ENCODE peak calls at places on chromosomes 5 and 9, in four cellular contexts. Q is transverse colon, M is suprapubic skin, P is right lobe of liver. Z is an unnamed sample.

GRCh38 chr5:107604990-107605389 is 65.7 kb downstream of the EFNA5 start:
- DNase-seq in Q (no peak), M (no peak), P (no peak), Z (no peak)

GRCh38 chr9:114893622-114894021 is 36.8 kb downstream of the TNFSF8 start:
- DNase-seq in Q (no peak), M (no peak), P (no peak), Z (no peak)

GRCh38 chr5:179406031-179406681 is 60.9 kb upstream of the ADAMTS2 start:
- DNase-seq in Q (no peak), M (no peak), P (no peak), Z (no peak)

GRCh38 chr5:68949256-68949655 is 144.6 kb upstream of the SLC30A5 start:
- DNase-seq in Q (no peak), M (no peak), P (no peak), Z (no peak)

GRCh38 chr9:6209966-6210365 is 5.6 kb upstream of the IL33 start:
- DNase-seq in Q (no peak), M (no peak), P (no peak), Z (no peak)

GRCh38 chr9:82147798-82148440 is 159.3 kb downstream of the SPATA31D1 start:
- DNase-seq in Q (no peak), M (no peak), P (no peak), Z (no peak)

GRCh38 chr9:72809586-72809985 is 143.3 kb downstream of the ALDH1A1 start:
- DNase-seq in Q (no peak), M (no peak), P (no peak), Z (no peak)

GRCh38 chr5:61706751-61707150 is 374.7 kb downstream of the ZSWIM6 start:
- DNase-seq in Q (no peak), M (no peak), P (no peak), Z (no peak)

GRCh38 chr9:126317513-126317912 is 9.1 kb upstream of the MVB12B start:
- DNase-seq in Q (peak), M (no peak), P (no peak), Z (no peak)

GRCh38 chr5:137802282-137803210 is 48.4 kb upstream of the HNRNPA0 start:
- DNase-seq in Q (no peak), M (no peak), P (no peak), Z (no peak)

GRCh38 chr9:105026451-105026850 is 98.5 kb upstream of the ABCA1 start:
- DNase-seq in Q (no peak), M (no peak), P (no peak), Z (no peak)

GRCh38 chr5:181280251-181280762 is 19.4 kb upstream of the TRIM52 start:
- DNase-seq in Q (no peak), M (no peak), P (no peak), Z (no peak)

GRCh38 chr5:154466671-154467070 is 11.4 kb downstream of the HAND1 start:
- DNase-seq in Q (no peak), M (no peak), P (no peak), Z (no peak)

GRCh38 chr5:160468576-160468975 is 46.9 kb downstream of the PTTG1 start:
- DNase-seq in Q (no peak), M (no peak), P (no peak), Z (no peak)

GRCh38 chr5:160470437-160471341 is 49.0 kb downstream of the PTTG1 start:
- DNase-seq in Q (peak), M (no peak), P (no peak), Z (no peak)

GRCh38 chr5:160467555-160468418 is 46.1 kb downstream of the PTTG1 start:
- DNase-seq in Q (peak), M (peak), P (peak), Z (peak)

GRCh38 chr5:160471761-160472160 is 50.1 kb downstream of the PTTG1 start:
- DNase-seq in Q (peak), M (no peak), P (no peak), Z (no peak)

DNA sequence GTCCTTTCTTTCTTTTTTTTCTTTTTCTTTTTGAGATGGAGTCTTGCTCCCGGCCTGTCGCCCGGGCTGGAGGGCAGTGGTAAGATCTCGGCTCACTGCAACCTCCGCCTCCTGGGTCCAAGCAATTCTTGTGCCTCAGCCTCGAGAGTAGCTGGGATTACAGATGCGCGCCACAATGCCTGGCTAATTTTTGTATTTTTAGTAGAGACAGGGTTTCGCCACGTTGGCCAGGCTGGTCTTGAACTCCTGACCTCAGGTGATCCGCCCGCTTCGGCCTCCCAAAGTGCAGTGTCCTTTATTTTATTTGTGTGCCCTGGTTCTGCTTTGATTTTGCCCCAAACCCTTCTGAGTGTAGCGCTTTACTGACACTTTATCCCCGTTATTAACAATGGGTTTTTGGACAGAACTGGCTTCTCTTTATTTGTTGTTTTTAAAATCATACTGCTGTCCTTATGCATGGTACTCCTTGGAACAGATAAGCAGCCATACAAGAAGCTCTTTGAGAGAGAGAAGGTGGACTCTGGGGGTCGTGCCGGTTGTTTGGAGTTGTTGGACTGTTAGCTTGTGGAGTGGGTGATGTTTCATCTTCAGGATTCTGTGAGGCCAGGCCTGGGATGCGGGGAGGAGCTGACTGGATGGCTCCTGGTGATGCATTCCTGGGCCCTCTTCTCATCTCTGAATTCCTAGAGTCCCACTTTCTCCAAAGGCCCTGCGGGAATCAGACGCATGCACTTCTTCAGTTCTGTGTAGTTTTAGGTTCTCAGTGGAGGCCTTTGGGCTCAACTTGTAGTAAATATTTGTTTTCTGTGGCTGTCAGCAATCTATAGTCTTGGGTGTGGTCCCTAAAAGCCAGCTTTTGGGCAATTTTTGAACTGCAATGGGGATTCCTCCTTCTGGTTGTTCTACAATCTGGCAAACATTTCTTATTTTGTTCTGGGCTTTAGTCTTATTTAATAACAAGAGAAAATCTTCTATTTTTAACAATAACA is 47.8 kb downstream of the PTTG1 start:
- DNase-seq in Q (no peak), M (no peak), P (no peak), Z (no peak)
- TF ChIP-seq POLR2A in Q (no peak), M (no peak), P (no peak), Z (no peak)

GRCh38 chr5:134547999-134548626 is 22.6 kb downstream of the JADE2 start:
- DNase-seq in Q (no peak), M (no peak), P (no peak), Z (no peak)
- H3K27ac ChIP-seq in Q (peak), M (no peak), P (no peak), Z (no peak)

GRCh38 chr9:111661150-111661801 is at the start of gene GNG10:
- DNase-seq in Q (peak), M (peak), P (peak), Z (no peak)
- TF ChIP-seq POLR2A in Q (no peak), M (peak), P (peak), Z (no peak)

DNA sequence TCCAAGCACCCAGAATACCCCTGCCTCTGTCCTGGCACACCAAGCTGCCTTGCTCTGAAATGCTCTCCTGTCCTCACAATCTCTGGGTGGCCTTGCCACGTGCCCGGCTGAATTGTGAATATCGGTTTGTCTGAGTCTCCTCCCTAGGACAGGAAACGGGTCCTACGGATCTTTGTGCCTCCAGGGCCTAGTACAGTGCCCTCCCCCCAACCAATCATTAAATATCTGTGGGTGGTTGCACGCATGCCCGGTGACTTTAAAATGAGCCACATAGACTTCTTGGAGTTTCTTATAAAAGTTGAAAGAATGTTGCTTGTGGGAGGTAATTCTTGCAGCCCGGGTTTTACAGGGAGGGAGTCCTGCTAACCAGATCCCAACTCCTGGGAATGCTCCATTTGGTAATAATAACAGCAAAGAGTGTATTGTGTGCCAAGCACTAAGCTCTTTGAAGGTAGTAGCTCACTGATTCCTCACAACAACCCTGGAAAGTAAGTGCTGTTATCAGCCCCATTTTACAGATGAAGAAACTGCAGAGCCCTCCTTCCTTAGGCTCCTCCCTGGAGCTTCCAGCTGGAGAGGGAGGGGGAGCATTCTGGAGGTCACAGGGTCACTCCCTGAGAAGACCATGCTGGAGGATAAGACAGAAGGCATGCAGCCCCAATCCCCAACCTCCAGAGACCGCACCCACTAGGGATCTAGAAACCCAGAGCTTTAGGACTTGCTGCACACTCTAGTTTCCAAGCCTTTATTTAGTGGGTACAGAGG is 23.4 kb downstream of the URM1 start:
- DNase-seq in Q (no peak), M (no peak), P (no peak), Z (no peak)
- H3K27ac ChIP-seq in Q (no peak), M (no peak), P (no peak), Z (no peak)

Z was measured in esophagus squamous epithelium.